ENCODE peak calls at places on chromosome 11, in seven cellular contexts. L, D, A, T, K, X and G are unnamed samples.

GRCh38 chr11:118126082-118126838 is 26.4 kb downstream of the SCN4B start:
- DNase-seq in L (no peak), D (no peak), A (no peak), T (no peak), K (no peak), X (no peak), G (no peak)

GRCh38 chr11:35511666-35512065 is 13.8 kb downstream of the PAMR1 start:
- DNase-seq in L (no peak), D (no peak), A (no peak), T (peak; percentile 80), K (no peak), X (no peak), G (no peak)

GRCh38 chr11:119144825-119145476 is 3.9 kb upstream of the ABCG4 start:
- DNase-seq in L (no peak), D (no peak), A (peak; percentile 26), T (peak; percentile 81), K (no peak), X (peak; percentile 22), G (no peak)

GRCh38 chr11:111081021-111081511 is 164.5 kb upstream of the POU2AF2 start:
- DNase-seq in L (no peak), D (no peak), A (no peak), T (no peak), K (no peak), X (no peak), G (no peak)

GRCh38 chr11:124493256-124493655 is 47.8 kb upstream of the OR8B8 start:
- DNase-seq in L (no peak), D (no peak), A (no peak), T (no peak), K (no peak), X (no peak), G (no peak)

GRCh38 chr11:103651341-103651998 is 385.0 kb upstream of the DDI1 start:
- DNase-seq in L (no peak), D (no peak), A (no peak), T (no peak), K (no peak), X (no peak), G (no peak)

GRCh38 chr11:111356660-111357048 is 22.4 kb downstream of the POU2AF1 start:
- DNase-seq in L (no peak), D (no peak), A (no peak), T (no peak), K (no peak), X (no peak), G (no peak)

GRCh38 chr11:637593-638507 is 781 bp downstream of the DRD4 start:
- DNase-seq in L (no peak), D (no peak), A (no peak), T (no peak), K (no peak), X (no peak), G (no peak)

GRCh38 chr11:75523811-75524401 is 1.8 kb downstream of the GDPD5 start:
- DNase-seq in L (no peak), D (no peak), A (no peak), T (no peak), K (no peak), X (no peak), G (no peak)

GRCh38 chr11:120203626-120204025 is 7.2 kb upstream of the OAF start:
- DNase-seq in L (no peak), D (no peak), A (no peak), T (no peak), K (no peak), X (no peak), G (no peak)

GRCh38 chr11:67262731-67263675 is 3.3 kb upstream of the GRK2 start:
- DNase-seq in L (peak; percentile 54), D (no peak), A (peak; percentile 75), T (peak; percentile 83), K (peak; percentile 72), X (peak; percentile 71), G (peak; percentile 70)

GRCh38 chr11:101553891-101554292 is 29.9 kb downstream of the TRPC6 start:
- DNase-seq in L (no peak), D (no peak), A (no peak), T (no peak), K (no peak), X (peak; percentile 16), G (no peak)

GRCh38 chr11:44496391-44496790 is 69.1 kb upstream of the CD82 start:
- DNase-seq in L (no peak), D (no peak), A (no peak), T (no peak), K (no peak), X (no peak), G (no peak)